ENCODE peak calls at places on chromosomes 1 and 21, in eight cellular contexts. Z is endothelial cell of umbilical vein, T is astrocyte, E is fibroblast of lung, B is breast epithelium, I is foreskin fibroblast, V is pancreas, N is cardiac fibroblast. A is an unnamed sample.

GRCh38 chr1:179926494-179927205 is 28.0 kb upstream of the CEP350 start:
- DNase-seq in I (peak), E (peak), Z (no peak), N (peak), V (no peak), B (no peak), T (peak), A (no peak)

GRCh38 chr1:25711555-25712298 is 88.3 kb upstream of the SELENON start:
- DNase-seq in I (peak), E (peak), B (no peak), Z (no peak), V (no peak), N (peak), T (peak), A (no peak)

GRCh38 chr1:110309768-110310167 is 29.4 kb upstream of the RBM15 start:
- DNase-seq in Z (peak), N (peak), V (no peak), E (peak), I (peak), T (peak), B (no peak), A (peak)

GRCh38 chr1:41476807-41477361 is 7.6 kb downstream of the EDN2 start:
- DNase-seq in Z (no peak), N (no peak), T (no peak), V (peak), I (no peak), B (no peak), E (no peak), A (no peak)

GRCh38 chr1:68111804-68112436 is 61.5 kb upstream of the DIRAS3 start:
- DNase-seq in N (peak), I (peak), Z (peak), V (peak), B (peak), T (peak), E (peak), A (no peak)

GRCh38 chr1:178011101-178011828 is 41.4 kb upstream of the SEC16B start:
- DNase-seq in I (peak), N (no peak), B (no peak), T (peak), E (peak), Z (peak), V (no peak), A (no peak)

GRCh38 chr1:77322061-77322900 is 40.5 kb downstream of the AK5 start:
- DNase-seq in I (peak), N (peak), E (peak), T (peak), B (no peak), Z (peak), V (no peak), A (peak)

GRCh38 chr1:173410133-173410793 is 66.9 kb upstream of the PRDX6 start:
- DNase-seq in B (no peak), Z (no peak), I (no peak), N (peak), E (peak), T (peak), V (no peak), A (no peak)

GRCh38 chr1:17021896-17022295 is 10.2 kb upstream of the ATP13A2 start:
- DNase-seq in I (no peak), B (no peak), T (no peak), V (no peak), Z (no peak), E (no peak), N (no peak), A (no peak)

GRCh38 chr1:118302145-118302544 is 117.1 kb upstream of the SPAG17 start:
- DNase-seq in E (no peak), I (no peak), Z (no peak), V (no peak), B (no peak), T (no peak), N (no peak), A (no peak)

GRCh38 chr1:203625623-203626189 is 926 bp upstream of the ATP2B4 start:
- DNase-seq in E (peak), V (no peak), I (no peak), T (no peak), Z (peak), N (peak), B (no peak), A (no peak)

GRCh38 chr1:158060001-158060400 is 66.6 kb downstream of the KIRREL1 start:
- DNase-seq in E (no peak), T (no peak), N (no peak), I (no peak), V (no peak), B (no peak), Z (no peak), A (no peak)

DNA sequence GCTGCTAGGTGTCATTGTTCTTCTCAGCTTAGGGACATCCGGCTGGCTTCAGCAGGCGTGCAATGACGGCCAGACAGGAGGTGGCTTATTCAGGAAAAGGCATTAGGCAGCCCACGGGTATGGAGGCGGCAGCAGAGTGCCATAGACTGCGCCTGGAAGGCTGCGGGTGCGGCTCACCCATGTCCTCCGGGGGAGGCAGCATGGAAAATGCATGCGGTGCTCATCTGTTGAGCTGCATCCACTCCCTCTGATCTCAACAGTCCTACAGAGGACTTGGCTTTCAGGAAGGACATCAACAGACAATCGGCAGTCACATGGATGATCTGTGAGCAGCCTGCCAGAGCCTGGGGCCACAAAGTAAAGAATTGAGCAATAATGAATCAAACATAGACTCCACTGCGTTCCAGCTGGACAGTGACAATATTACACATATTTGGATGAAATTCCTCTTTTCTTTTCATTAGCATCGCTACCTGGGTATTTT is 42.9 kb downstream of the UMODL1 start:
- DNase-seq in T (no peak), B (peak), I (peak), N (no peak), E (no peak), V (no peak), Z (no peak), A (no peak)
- TF ChIP-seq CTCF in T (no peak), B (peak), I (peak), N (peak), E (peak), V (no peak), Z (no peak), A (no peak)

DNA sequence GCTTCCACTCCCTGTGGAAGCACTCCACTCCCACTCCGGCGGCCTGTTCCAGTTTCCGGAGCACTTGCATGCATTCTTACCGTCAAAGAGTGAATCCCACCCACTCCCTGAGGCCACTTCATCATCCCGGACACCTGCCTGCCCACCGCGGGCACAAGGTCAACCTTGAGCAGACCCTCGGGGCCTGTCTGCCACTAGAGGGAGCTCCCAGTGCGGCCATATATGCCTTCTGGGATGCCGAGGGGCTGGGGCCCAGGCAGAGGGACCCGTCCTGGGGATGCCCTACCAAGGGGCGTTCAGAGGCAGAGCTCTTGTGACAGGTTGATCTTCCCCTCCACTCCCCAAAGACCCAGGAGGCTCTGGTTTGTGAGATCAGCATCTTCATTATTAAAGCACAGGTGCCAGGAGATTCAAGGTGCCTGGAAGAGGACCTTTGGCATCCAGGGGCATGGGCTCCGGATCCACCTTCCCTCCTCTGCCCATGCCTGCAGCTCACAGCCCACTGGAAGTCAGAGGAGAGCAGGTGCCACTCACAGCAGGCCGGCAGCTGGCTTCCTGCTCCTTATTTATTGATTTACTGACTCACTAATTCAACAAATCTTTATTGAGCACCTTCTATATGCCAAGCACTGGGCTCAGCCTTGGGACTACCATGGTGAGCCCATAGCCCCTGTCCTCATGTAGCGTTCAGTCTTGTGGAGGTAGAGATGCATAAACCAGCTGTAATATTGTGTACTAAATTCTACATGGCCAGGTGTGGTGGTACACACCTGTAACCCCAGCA is 47.3 kb downstream of the UBIAD1 start:
- DNase-seq in Z (no peak), T (no peak), N (no peak), E (no peak), I (no peak), V (no peak), B (no peak), A (no peak)
- TF ChIP-seq CTCF in Z (peak), T (peak), N (peak), E (peak), I (peak), V (no peak), B (no peak), A (peak)

DNA sequence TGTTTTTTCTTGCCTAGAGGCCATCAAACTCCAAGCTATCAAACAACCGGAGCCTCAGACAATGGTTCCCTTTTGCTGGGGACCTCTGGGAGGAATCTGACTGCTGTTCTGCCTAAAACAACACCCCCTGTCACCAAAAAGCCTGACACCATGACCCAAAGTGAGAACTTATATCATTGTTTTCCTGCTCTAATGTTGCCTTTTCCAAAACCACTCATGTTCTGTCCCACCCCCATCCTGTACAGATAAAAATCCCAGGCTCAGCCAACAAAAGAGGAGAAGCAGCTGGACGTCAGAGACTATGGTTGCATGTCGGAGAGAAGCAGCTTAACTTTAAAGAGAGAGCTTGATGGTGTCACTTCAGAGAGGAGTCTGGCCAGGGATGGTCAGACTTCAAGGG is 327.2 kb upstream of the CXADR start:
- DNase-seq in V (no peak), E (no peak), Z (no peak), N (peak), I (no peak), B (no peak), T (no peak), A (no peak)
- TF ChIP-seq CTCF in V (no peak), E (no peak), Z (no peak), N (no peak), I (no peak), B (no peak), T (no peak), A (no peak)

GRCh38 chr1:57232500-57232899 is 191.4 kb downstream of the DAB1 start:
- DNase-seq in E (no peak), I (no peak), B (no peak), V (no peak), Z (no peak), T (no peak), N (no peak), A (no peak)
- TF ChIP-seq CTCF in E (no peak), I (no peak), B (no peak), V (no peak), Z (no peak), T (no peak), N (no peak), A (no peak)

GRCh38 chr1:202176949-202177927 is 16.4 kb upstream of the LGR6 start:
- DNase-seq in B (no peak), I (no peak), Z (no peak), E (no peak), V (no peak), N (no peak), T (no peak), A (no peak)
- TF ChIP-seq CTCF in B (no peak), I (no peak), Z (no peak), E (no peak), V (no peak), N (no peak), T (no peak), A (no peak)

DNA sequence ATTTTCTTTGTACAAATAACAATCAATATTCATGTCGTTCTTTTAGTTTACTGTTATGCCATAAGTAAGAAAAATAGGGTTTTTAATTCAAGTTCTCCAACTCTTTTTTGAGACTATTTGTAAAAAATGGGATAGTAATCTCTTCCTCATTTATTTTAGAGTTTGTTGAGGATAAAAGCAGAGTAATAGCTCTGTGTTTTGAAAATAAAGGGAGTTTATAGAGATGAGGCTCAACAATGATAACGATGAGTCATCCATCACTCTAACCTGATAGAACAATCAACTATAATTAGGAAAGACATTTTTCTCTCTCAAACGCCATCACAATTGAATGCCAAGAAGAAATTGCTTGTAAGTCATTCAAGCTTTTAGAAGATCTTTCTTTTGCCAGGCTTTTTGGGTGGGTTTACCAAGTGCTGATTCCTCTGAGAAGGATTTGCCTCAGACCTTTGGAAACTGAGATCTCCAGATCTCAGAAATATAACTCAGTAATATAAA is 553 bp downstream of the CD84 start:
- DNase-seq in N (no peak), V (no peak), Z (no peak), I (no peak), B (no peak), E (no peak), T (no peak), A (no peak)
- TF ChIP-seq CTCF in N (no peak), V (no peak), Z (no peak), I (no peak), B (no peak), E (no peak), T (no peak), A (no peak)

GRCh38 chr1:192477630-192478029 is 97.9 kb upstream of the RGS1 start:
- DNase-seq in N (peak), Z (peak), E (peak), B (no peak), I (no peak), V (no peak), T (peak), A (no peak)
- TF ChIP-seq CTCF in N (peak), Z (peak), E (peak), B (peak), I (peak), V (no peak), T (peak), A (peak)

A was measured in retinal pigment epithelial cell.